ENCODE peak calls at places on chromosomes 2 and 18, in eight cellular contexts. S, P, C, H, U, Y, R and J are unnamed samples.

GRCh38 chr2:42092084-42092996 is 44.5 kb downstream of the PKDCC start:
- DNase-seq in P (peak), S (no peak), H (no peak), C (peak), Y (no peak), R (no peak), U (peak), J (peak)

GRCh38 chr18:47149457-47150028 is 757 bp downstream of the HDHD2 start:
- DNase-seq in U (peak), R (no peak), H (no peak), S (no peak), Y (no peak), P (peak), C (no peak), J (peak)

GRCh38 chr18:48168861-48169260 is 238.4 kb upstream of the SMAD2 start:
- DNase-seq in R (no peak), C (no peak), H (no peak), Y (no peak), P (no peak), U (no peak), S (no peak), J (no peak)

GRCh38 chr2:30665761-30666306 is 141.4 kb downstream of the CAPN13 start:
- DNase-seq in S (no peak), R (no peak), Y (no peak), C (no peak), U (no peak), P (no peak), H (no peak), J (no peak)

GRCh38 chr2:27095745-27096651 is 9.4 kb downstream of the KHK start:
- DNase-seq in P (peak), S (no peak), C (peak), U (peak), Y (peak), R (no peak), H (no peak), J (peak)

GRCh38 chr2:89834306-89834705 is 1142.8 kb downstream of the RPIA start:
- DNase-seq in H (no peak), C (no peak), S (no peak), R (no peak), Y (no peak), P (no peak), U (no peak), J (no peak)

GRCh38 chr2:215577356-215577755 is 141.5 kb upstream of the FN1 start:
- DNase-seq in P (no peak), R (no peak), C (no peak), Y (no peak), H (no peak), U (peak), S (no peak), J (no peak)

GRCh38 chr2:233584210-233584609 is 17.6 kb upstream of the USP40 start:
- DNase-seq in U (no peak), H (no peak), C (no peak), P (no peak), R (no peak), S (no peak), Y (no peak), J (no peak)

GRCh38 chr2:162490795-162491470 is 147.0 kb downstream of the GCA start:
- DNase-seq in H (no peak), P (no peak), C (no peak), S (no peak), U (no peak), Y (no peak), R (no peak), J (no peak)

GRCh38 chr2:164617466-164617865 is 3.8 kb downstream of the GRB14 start:
- DNase-seq in Y (no peak), U (no peak), C (peak), R (no peak), H (no peak), P (no peak), S (no peak), J (no peak)

GRCh38 chr2:236351966-236352525 is 87.8 kb upstream of the ASB18 start:
- DNase-seq in U (no peak), P (no peak), Y (no peak), H (no peak), C (no peak), S (no peak), R (no peak), J (no peak)
- TF ChIP-seq CTCF in U (no peak), P (no peak), Y (no peak), H (no peak), C (no peak), S (no peak), R (no peak), J (no peak)

GRCh38 chr2:207632575-207633492 is 7.6 kb upstream of the METTL21A start:
- DNase-seq in C (peak), S (no peak), R (no peak), U (peak), Y (no peak), P (no peak), H (no peak), J (no peak)
- H3K4me3 ChIP-seq in C (no peak), S (no peak), R (no peak), U (peak), Y (no peak), P (no peak), H (no peak), J (no peak)

DNA sequence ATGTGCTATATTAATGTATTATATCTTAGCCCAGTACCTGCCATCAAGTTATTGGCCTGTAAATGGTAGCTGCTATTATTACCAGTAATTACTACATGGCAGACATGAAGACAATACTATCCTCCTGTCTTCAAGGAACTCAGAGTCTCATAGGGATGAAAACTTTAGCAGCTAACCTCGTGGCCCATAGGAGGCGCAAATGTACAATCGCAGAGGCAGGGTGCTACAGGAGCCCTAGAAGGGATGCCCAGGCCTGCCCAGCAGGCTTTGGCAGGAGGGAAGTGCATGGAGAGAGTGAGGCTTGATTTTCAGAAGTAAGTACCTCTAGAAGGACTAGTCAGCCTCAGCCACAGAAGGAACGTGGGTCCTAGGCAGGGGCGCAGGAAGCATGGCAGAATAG is 44.7 kb upstream of the KIDINS220 start:
- DNase-seq in P (peak), C (peak), R (no peak), H (peak), Y (peak), U (peak), S (no peak), J (peak)
- TF ChIP-seq CTCF in P (peak), C (peak), R (no peak), H (peak), Y (no peak), U (peak), S (peak), J (peak)

GRCh38 chr2:212843409-212844199 is 305.0 kb upstream of the ERBB4 start:
- DNase-seq in S (no peak), H (no peak), P (no peak), Y (no peak), R (no peak), C (peak), U (no peak), J (no peak)
- H3K4me3 ChIP-seq in S (no peak), H (no peak), P (no peak), Y (no peak), R (no peak), C (no peak), U (no peak), J (no peak)

DNA sequence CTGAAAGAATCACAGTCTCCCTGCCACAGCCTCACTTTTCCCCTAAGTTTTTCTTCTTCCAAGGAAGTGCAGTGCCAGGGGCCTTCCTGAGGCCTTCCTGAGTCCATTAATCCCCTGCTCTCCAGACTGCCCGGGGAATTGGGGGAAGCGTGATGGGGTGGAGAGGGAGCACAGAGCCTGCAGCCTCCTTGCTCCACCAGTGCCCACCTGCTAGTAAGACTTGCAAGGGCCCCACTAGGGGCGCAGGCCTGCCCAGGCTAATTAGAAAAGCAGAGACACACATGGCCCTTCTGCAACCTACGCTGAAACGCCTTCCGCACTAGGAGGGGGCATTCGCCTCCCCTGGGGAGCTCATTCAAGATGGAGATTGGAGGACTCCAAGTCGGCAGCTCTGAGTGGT is 110.6 kb downstream of the MRO start:
- DNase-seq in P (no peak), R (no peak), S (no peak), Y (no peak), C (no peak), H (no peak), U (no peak), J (no peak)
- TF ChIP-seq CTCF in P (no peak), R (no peak), S (no peak), Y (no peak), C (no peak), H (no peak), U (no peak), J (no peak)

GRCh38 chr2:201151127-201152074 is 31.5 kb upstream of the CASP10 start:
- DNase-seq in C (peak), U (peak), P (no peak), Y (peak), S (no peak), R (no peak), H (peak), J (peak)
- H3K4me3 ChIP-seq in C (no peak), U (peak), P (no peak), Y (no peak), S (peak), R (no peak), H (peak), J (no peak)

GRCh38 chr18:4017479-4017878 is 437.6 kb downstream of the DLGAP1 start:
- DNase-seq in S (no peak), R (no peak), C (no peak), Y (peak), P (no peak), U (peak), H (peak), J (no peak)
- TF ChIP-seq CTCF in S (peak), R (no peak), C (peak), Y (peak), P (no peak), U (peak), H (peak), J (no peak)

DNA sequence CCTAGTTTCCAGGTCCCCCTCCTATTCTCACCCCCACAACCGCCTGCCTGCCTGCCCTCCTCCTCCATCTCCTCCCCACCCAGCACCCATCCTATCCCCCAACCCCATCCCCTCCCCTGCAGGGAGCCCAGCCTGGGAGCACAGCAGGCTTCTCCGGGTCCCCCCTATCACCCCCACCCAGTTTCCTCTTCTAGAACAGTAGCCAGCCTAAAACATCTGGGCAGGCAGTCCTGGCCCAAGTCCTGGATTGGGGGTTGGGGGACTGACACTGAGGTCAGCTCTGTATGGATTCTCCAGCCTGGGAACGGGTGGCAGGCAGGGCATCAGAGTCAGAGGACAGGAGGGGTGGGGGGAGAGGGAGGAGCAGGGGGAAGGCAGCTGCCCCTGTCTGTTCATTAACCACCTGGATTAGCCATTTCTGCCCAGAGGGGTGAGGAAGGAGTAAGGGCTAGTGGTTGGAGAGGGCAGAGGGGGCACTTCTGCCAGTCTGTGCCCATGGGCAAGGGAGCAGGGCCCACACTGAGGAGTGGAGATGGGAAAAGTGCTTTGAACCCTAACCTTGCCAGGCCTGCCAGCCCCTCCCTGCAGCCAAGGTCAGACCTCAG is 60.0 kb downstream of the TNS1 start:
- DNase-seq in Y (no peak), C (no peak), P (no peak), H (no peak), S (no peak), R (no peak), U (no peak), J (no peak)
- H3K4me3 ChIP-seq in Y (no peak), C (peak), P (peak), H (no peak), S (no peak), R (peak), U (peak), J (peak)

GRCh38 chr2:39816845-39817244 is 37.8 kb upstream of the THUMPD2 start:
- DNase-seq in P (no peak), S (no peak), H (no peak), R (no peak), Y (no peak), U (no peak), C (no peak), J (no peak)
- TF ChIP-seq CTCF in P (no peak), S (no peak), H (no peak), R (no peak), Y (no peak), U (no peak), C (no peak), J (no peak)

GRCh38 chr18:29160123-29160522 is 983.2 kb upstream of the CDH2 start:
- DNase-seq in U (no peak), P (no peak), R (no peak), C (no peak), Y (no peak), H (no peak), S (no peak), J (no peak)
- H3K4me3 ChIP-seq in U (no peak), P (no peak), R (no peak), C (no peak), Y (no peak), H (no peak), S (no peak), J (no peak)